ENCODE peak calls at places on chromosomes 16 and 17, in six cellular contexts. W is CD4-positive, alpha-beta T cell; Y is IMR-90; R is heart left ventricle; A is pancreas; X is activated CD8-positive, alpha-beta T cell treated with anti-CD3 and anti-CD28 coated beads, Interleukin-2, amount 10 ng/mL, durations not matched to agents 7 days and 5 days. M is an unnamed sample.

GRCh38 chr17:79126139-79126538 is 51.5 kb downstream of the ENGASE start:
- ATAC-seq in X (no peak), R (no peak), A (no peak), W (no peak), Y (no peak), M (no peak)

GRCh38 chr16:9070295-9070694 is 21.1 kb upstream of the HAPSTR1 start:
- ATAC-seq in A (no peak), Y (no peak), W (no peak), R (no peak), X (no peak), M (no peak)

GRCh38 chr17:67186782-67187181 is 58.2 kb downstream of the HELZ start:
- ATAC-seq in R (no peak), A (no peak), X (no peak), Y (no peak), W (no peak), M (no peak)

GRCh38 chr17:14201595-14201994 is 35.1 kb downstream of the CDRT15 start:
- ATAC-seq in X (peak), A (no peak), R (no peak), W (peak), Y (no peak), M (no peak)

GRCh38 chr16:83113317-83113716 is 486.5 kb downstream of the CDH13 start:
- ATAC-seq in Y (peak), R (no peak), W (no peak), X (no peak), A (no peak), M (peak)

GRCh38 chr16:1979271-1980025 is 1.8 kb downstream of the NOXO1 start:
- ATAC-seq in R (no peak), W (peak), Y (no peak), A (peak), X (no peak), M (peak)

GRCh38 chr17:47717261-47717697 is 15.8 kb upstream of the TBX21 start:
- ATAC-seq in X (no peak), Y (no peak), A (no peak), W (peak), R (no peak), M (no peak)

GRCh38 chr17:44604149-44605115 is 47.1 kb downstream of the FZD2 start:
- ATAC-seq in R (no peak), W (no peak), X (no peak), A (no peak), Y (no peak), M (no peak)

GRCh38 chr16:78890496-78890895 is 710.0 kb downstream of the MAF start:
- ATAC-seq in A (no peak), X (no peak), R (no peak), W (no peak), Y (no peak), M (no peak)

GRCh38 chr17:55158439-55158838 is 106.3 kb upstream of the HLF start:
- ATAC-seq in Y (no peak), R (no peak), A (no peak), W (no peak), X (no peak), M (no peak)

GRCh38 chr17:27233783-27234182 is 60.1 kb upstream of the WSB1 start:
- ATAC-seq in W (no peak), Y (no peak), X (no peak), A (no peak), R (no peak), M (no peak)

GRCh38 chr16:24980077-24980793 is 34.9 kb downstream of the ARHGAP17 start:
- ATAC-seq in A (no peak), X (no peak), Y (no peak), R (no peak), W (no peak), M (peak)

GRCh38 chr17:47262586-47262985 is 9.0 kb downstream of the ITGB3 start:
- ATAC-seq in W (no peak), Y (no peak), R (no peak), X (no peak), A (no peak), M (no peak)

GRCh38 chr16:66478733-66479511 is 51.8 kb downstream of the BEAN1 start:
- ATAC-seq in Y (peak), R (peak), X (peak), W (peak), A (peak), M (peak)

GRCh38 chr16:57815987-57816745 is 13.9 kb upstream of the KIFC3 start:
- ATAC-seq in R (peak), Y (peak), A (peak), W (peak), X (peak), M (peak)

GRCh38 chr17:49851387-49852291 is 3.8 kb upstream of the TAC4 start:
- ATAC-seq in Y (peak), W (peak), X (peak), A (peak), R (peak), M (peak)

GRCh38 chr16:12317121-12317810 is 340.7 kb downstream of the SNX29 start:
- ATAC-seq in W (no peak), X (no peak), A (no peak), R (no peak), Y (no peak), M (no peak)

GRCh38 chr16:75415169-75415908 is 18.0 kb downstream of the CFDP1 start:
- ATAC-seq in R (no peak), W (no peak), A (no peak), X (no peak), Y (peak), M (peak)

GRCh38 chr16:10745856-10746255 is 2.2 kb downstream of the NUBP1 start:
- ATAC-seq in R (no peak), X (no peak), Y (no peak), W (no peak), A (no peak), M (no peak)

GRCh38 chr17:76447931-76448652 is 4.9 kb downstream of the UBE2O start:
- ATAC-seq in W (no peak), Y (no peak), R (peak), X (no peak), A (no peak), M (peak)

GRCh38 chr17:1627219-1627986 is 1.2 kb downstream of the SLC43A2 start:
- ATAC-seq in W (no peak), A (no peak), R (no peak), X (no peak), Y (no peak), M (peak)

GRCh38 chr17:28159924-28160323 is 117.4 kb downstream of the NLK start:
- ATAC-seq in W (no peak), R (no peak), X (no peak), A (no peak), Y (no peak), M (no peak)

GRCh38 chr17:66522591-66523272 is 220.3 kb downstream of the PRKCA start:
- ATAC-seq in Y (no peak), X (no peak), W (no peak), A (no peak), R (no peak), M (no peak)

GRCh38 chr16:82995927-82996441 is 369.2 kb downstream of the CDH13 start:
- ATAC-seq in Y (peak), A (no peak), X (no peak), R (no peak), W (no peak), M (peak)